ENCODE peak calls at places on chromosomes 11 and 22, in five cellular contexts. C is H9, K is neuronal stem cell, U is trophoblast cell, H is H1. Z is an unnamed sample.

GRCh38 chr11:1150095-1150494 is 7.7 kb upstream of the MUC5AC start:
- DNase-seq in C (no peak), K (no peak), U (no peak), H (no peak), Z (no peak)

GRCh38 chr11:71078482-71078881 is 173.9 kb downstream of the SHANK2 start:
- DNase-seq in C (no peak), K (no peak), U (no peak), H (no peak), Z (peak; percentile 62)

GRCh38 chr11:34191592-34191991 is 86.2 kb downstream of the NAT10 start:
- DNase-seq in C (no peak), K (no peak), U (no peak), H (no peak), Z (no peak)

GRCh38 chr11:78221396-78222315 is 32.9 kb downstream of the USP35 start:
- DNase-seq in C (peak; percentile 23), K (no peak), U (no peak), H (no peak), Z (no peak)

GRCh38 chr22:35089139-35089538 is 23.2 kb downstream of the ISX start:
- DNase-seq in C (no peak), K (no peak), U (no peak), H (no peak), Z (no peak)

GRCh38 chr11:126317681-126318641 is 14.1 kb downstream of the DCPS start:
- DNase-seq in C (no peak), K (no peak), U (no peak), H (no peak), Z (peak; percentile 78)

GRCh38 chr11:2878782-2879181 is 6.8 kb downstream of the CDKN1C start:
- DNase-seq in C (no peak), K (no peak), U (peak; percentile 51), H (no peak), Z (no peak)

GRCh38 chr22:39278040-39278439 is 33.3 kb upstream of the PDGFB start:
- DNase-seq in C (no peak), K (no peak), U (no peak), H (no peak), Z (peak; percentile 78)

GRCh38 chr22:38755155-38755910 is 465 bp downstream of the SUN2 start:
- DNase-seq in C (peak; percentile 64), K (peak; percentile 69), U (peak; percentile 97), H (no peak), Z (peak; percentile 80)

GRCh38 chr22:19795617-19796008 is 35.0 kb downstream of the TBX1 start:
- DNase-seq in C (no peak), K (no peak), U (no peak), H (no peak), Z (no peak)

GRCh38 chr11:75867778-75868374 is 52.9 kb downstream of the UVRAG start:
- DNase-seq in C (no peak), K (peak; percentile 31), U (peak; percentile 84), H (no peak), Z (peak; percentile 60)

GRCh38 chr11:34653851-34654490 is 33.1 kb downstream of the EHF start:
- DNase-seq in C (no peak), K (no peak), U (peak; percentile 61), H (no peak), Z (peak; percentile 95)

GRCh38 chr11:86101941-86102407 is 33.1 kb upstream of the PICALM start:
- DNase-seq in C (no peak), K (no peak), U (no peak), H (no peak), Z (no peak)

GRCh38 chr22:22060200-22061084 is 77.9 kb upstream of the TOP3B start:
- DNase-seq in C (peak; percentile 86), K (peak; percentile 61), U (peak; percentile 82), H (peak; percentile 23), Z (peak; percentile 9)

GRCh38 chr11:105960252-105961245 is 61.5 kb downstream of the MSANTD4 start:
- DNase-seq in C (peak; percentile 91), K (no peak), U (peak; percentile 32), H (no peak), Z (no peak)

GRCh38 chr11:47186076-47186936 is at the start of gene PACSIN3:
- DNase-seq in C (peak; percentile 58), K (peak; percentile 40), U (peak; percentile 73), H (no peak), Z (peak; percentile 71)

GRCh38 chr11:44120169-44120568 is 24.7 kb downstream of the EXT2 start:
- DNase-seq in C (no peak), K (no peak), U (peak; percentile 55), H (no peak), Z (no peak)

GRCh38 chr11:117789241-117789640 is 7.8 kb downstream of the DSCAML1 start:
- DNase-seq in C (no peak), K (no peak), U (no peak), H (no peak), Z (no peak)

GRCh38 chr11:76047231-76047630 is 159.1 kb downstream of the WNT11 start:
- DNase-seq in C (no peak), K (no peak), U (no peak), H (no peak), Z (no peak)

GRCh38 chr11:57482782-57483569 is 22.6 kb downstream of the RTN4RL2 start:
- DNase-seq in C (peak; percentile 81), K (peak; percentile 55), U (peak; percentile 46), H (no peak), Z (peak; percentile 45)

GRCh38 chr11:93552874-93553273 is 9.7 kb upstream of the SMCO4 start:
- DNase-seq in C (no peak), K (no peak), U (no peak), H (no peak), Z (no peak)

GRCh38 chr22:30196141-30196866 is 50.3 kb downstream of the LIF start:
- DNase-seq in C (peak; percentile 87), K (no peak), U (peak; percentile 78), H (peak; percentile 70), Z (peak; percentile 99)

GRCh38 chr11:29343465-29344333 is 673.1 kb downstream of the KCNA4 start:
- DNase-seq in C (peak; percentile 76), K (peak; percentile 55), U (peak; percentile 81), H (no peak), Z (peak; percentile 54)

GRCh38 chr22:50525991-50526848 is 822 bp upstream of the SCO2 start:
- DNase-seq in C (peak; percentile 73), K (peak; percentile 75), U (peak; percentile 97), H (no peak), Z (peak; percentile 83)

GRCh38 chr11:32068134-32068533 is 22.7 kb upstream of the RCN1 start:
- DNase-seq in C (no peak), K (no peak), U (peak; percentile 81), H (no peak), Z (peak; percentile 10)

GRCh38 chr22:29167032-29167911 is 38.4 kb upstream of the EMID1 start:
- DNase-seq in C (no peak), K (no peak), U (peak; percentile 10), H (no peak), Z (no peak)

GRCh38 chr11:11478021-11478420 is 125.0 kb upstream of the CSNK2A3 start:
- DNase-seq in C (no peak), K (no peak), U (peak; percentile 48), H (no peak), Z (no peak)

GRCh38 chr11:12682288-12682687 is 8.1 kb downstream of the TEAD1 start:
- DNase-seq in C (no peak), K (no peak), U (peak; percentile 51), H (no peak), Z (no peak)
- H3K4me1 ChIP-seq in C (peaks cover 41% of the 10 kb centered on the region), K (peaks cover 67% of the 10 kb centered on the region), U (peaks cover 37% of the 10 kb centered on the region), H (peaks cover 45% of the 10 kb centered on the region), Z (peaks cover 19% of the 10 kb centered on the region)

DNA sequence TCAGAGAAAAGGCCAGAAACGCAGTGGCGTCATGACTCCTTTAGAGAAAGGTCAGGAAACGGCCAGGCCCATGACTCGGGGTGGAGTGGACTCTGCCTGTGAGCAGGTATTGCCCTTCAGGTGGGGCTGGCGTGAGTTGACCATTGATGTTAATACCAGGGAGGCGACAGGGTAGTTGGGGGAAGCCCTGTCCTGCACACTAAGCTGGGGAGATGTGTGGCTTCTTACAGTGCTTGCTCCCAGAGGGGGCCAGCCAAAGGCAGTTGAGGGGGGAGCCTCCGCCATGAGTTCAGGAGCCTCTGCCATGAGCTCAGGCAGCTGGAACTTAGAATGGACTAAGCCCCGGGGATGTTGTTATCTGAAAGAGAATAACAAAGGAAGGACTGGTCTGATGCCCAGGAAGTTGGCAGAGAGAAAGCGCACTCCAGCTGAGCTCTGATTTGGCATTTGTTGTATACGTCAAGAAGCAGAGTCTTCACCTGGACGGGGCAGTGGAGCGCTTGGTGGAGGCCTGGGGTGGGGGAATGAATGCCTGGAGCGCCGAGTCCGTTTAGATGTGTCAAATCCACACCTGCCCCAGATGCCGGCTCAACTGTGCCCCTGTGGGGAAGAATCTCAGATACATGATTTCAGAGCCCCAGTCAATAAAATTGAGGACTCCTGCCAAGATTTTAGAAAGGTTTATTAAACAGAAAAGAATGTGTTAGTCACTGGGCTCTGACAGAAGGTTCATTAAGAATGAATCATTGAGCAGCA is 222.5 kb downstream of the TBC1D22A start:
- DNase-seq in C (no peak), K (no peak), U (no peak), H (no peak), Z (peak; percentile 3)
- H4K91ac ChIP-seq in C (no peak overlapping the region), K (no peak overlapping the region), U (no peak overlapping the region), H (no peak overlapping the region), Z (no peak overlapping the region)

DNA sequence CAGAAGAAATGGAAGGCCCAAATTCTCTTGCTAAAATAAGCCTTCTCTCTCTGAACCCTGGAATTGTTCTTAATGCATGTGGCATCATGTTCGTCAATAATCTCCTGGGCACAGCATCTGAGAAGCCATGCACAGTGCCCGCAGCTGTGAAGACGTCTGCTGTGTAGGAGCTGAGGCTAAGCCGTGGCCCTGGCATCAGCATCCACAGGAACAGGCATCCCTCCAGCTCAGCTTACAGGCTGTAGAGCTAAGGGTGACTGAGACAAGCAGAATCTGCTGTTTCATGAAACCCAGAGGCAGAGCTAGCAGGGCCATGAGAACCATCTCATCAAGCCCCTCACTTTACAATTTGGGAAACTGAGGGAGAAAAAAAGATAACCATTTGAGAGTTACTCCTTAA is 60.6 kb downstream of the SEZ6L start:
- DNase-seq in C (no peak), K (no peak), U (no peak), H (no peak), Z (no peak)
- H2BK12ac ChIP-seq in C (no peak overlapping the region), K (no peak overlapping the region), U (no peak overlapping the region), H (no peak overlapping the region), Z (no peak overlapping the region)

GRCh38 chr22:36218648-36219047 is 17.0 kb upstream of the APOL4 start:
- DNase-seq in C (no peak), K (no peak), U (no peak), H (no peak), Z (no peak)
- H3K4me1 ChIP-seq in C (no peaks in the 10 kb centered on the region), K (peaks cover 11% of the 10 kb centered on the region), U (no peaks in the 10 kb centered on the region), H (no peaks in the 10 kb centered on the region), Z (peaks cover 3% of the 10 kb centered on the region)